ENCODE peak calls at places on chromosomes 3 and 15, in six cellular contexts. R is K562, V is H1, F is GM12878, P is GM12891, K is HepG2. S is an unnamed sample.
A peak's percentile ranks its signal among the peaks of the same experiment; 100 is the strongest.

GRCh38 chr15:97482521-97482920 is 478.0 kb upstream of the ARRDC4 start:
- DNase-seq in R (no peak), V (no peak), F (no peak), P (no peak), K (no peak), S (no peak)

GRCh38 chr3:173839859-173840258 is 442.3 kb downstream of the NLGN1 start:
- DNase-seq in R (no peak), V (no peak), F (no peak), P (no peak), K (no peak), S (no peak)

GRCh38 chr3:149224736-149225594 is 3.3 kb upstream of the CP start:
- DNase-seq in R (no peak), V (no peak), F (peak; percentile 92), P (no peak), K (peak; percentile 98), S (peak; percentile 24)

GRCh38 chr15:78437107-78437761 is 782 bp upstream of the IREB2 start:
- DNase-seq in R (peak; percentile 65), V (no peak), F (no peak), P (peak; percentile 25), K (no peak), S (peak; percentile 28)

GRCh38 chr15:75750261-75751050 is 37.8 kb upstream of the CSPG4 start:
- DNase-seq in R (no peak), V (no peak), F (no peak), P (no peak), K (no peak), S (no peak)

GRCh38 chr15:43184407-43185160 is 619 bp upstream of the CCNDBP1 start:
- DNase-seq in R (no peak), V (no peak), F (no peak), P (no peak), K (no peak), S (no peak)

GRCh38 chr3:39752751-39753150 is 56.7 kb upstream of the MYRIP start:
- DNase-seq in R (no peak), V (no peak), F (no peak), P (no peak), K (no peak), S (no peak)

GRCh38 chr3:171788546-171789351 is 21.5 kb downstream of the PLD1 start:
- DNase-seq in R (no peak), V (no peak), F (no peak), P (no peak), K (peak; percentile 63), S (no peak)

GRCh38 chr15:51025454-51025846 is 69.3 kb downstream of the TNFAIP8L3 start:
- DNase-seq in R (no peak), V (no peak), F (no peak), P (no peak), K (no peak), S (no peak)

GRCh38 chr3:141646760-141647561 is 91.1 kb upstream of the RNF7 start:
- DNase-seq in R (peak; percentile 65), V (peak; percentile 31), F (no peak), P (no peak), K (peak; percentile 69), S (no peak)

GRCh38 chr3:29281265-29282228 is 676 bp downstream of the RBMS3 start:
- DNase-seq in R (no peak), V (no peak), F (peak; percentile 63), P (no peak), K (no peak), S (no peak)

GRCh38 chr15:99249270-99249817 is at the start of gene TTC23:
- DNase-seq in R (no peak), V (no peak), F (no peak), P (no peak), K (peak; percentile 65), S (no peak)

GRCh38 chr3:16249336-16249735 is 15.4 kb downstream of the DPH3 start:
- DNase-seq in R (peak; percentile 59), V (no peak), F (no peak), P (no peak), K (no peak), S (no peak)

GRCh38 chr3:131283862-131284261 is 97.7 kb upstream of the NUDT16 start:
- DNase-seq in R (no peak), V (no peak), F (no peak), P (no peak), K (no peak), S (no peak)

GRCh38 chr3:14376348-14377043 is 25.9 kb upstream of the SLC6A6 start:
- DNase-seq in R (no peak), V (no peak), F (no peak), P (no peak), K (no peak), S (no peak)

GRCh38 chr3:48318831-48319512 is 14.5 kb downstream of the SPINK8 start:
- DNase-seq in R (no peak), V (no peak), F (no peak), P (no peak), K (no peak), S (no peak)

GRCh38 chr3:26070854-26071253 is 281.0 kb downstream of the OXSM start:
- DNase-seq in R (no peak), V (no peak), F (no peak), P (no peak), K (no peak), S (no peak)

GRCh38 chr3:113614402-113614801 is 82.0 kb downstream of the USF3 start:
- DNase-seq in R (no peak), V (no peak), F (no peak), P (no peak), K (no peak), S (no peak)

GRCh38 chr15:93300796-93301195 is 211.8 kb upstream of the RGMA start:
- DNase-seq in R (no peak), V (no peak), F (no peak), P (no peak), K (no peak), S (no peak)

GRCh38 chr3:99515-99914 is 97.0 kb upstream of the CHL1 start:
- DNase-seq in R (no peak), V (no peak), F (no peak), P (no peak), K (no peak), S (no peak)

GRCh38 chr3:159114582-159114981 is 312.7 kb downstream of the MFSD1 start:
- DNase-seq in R (no peak), V (no peak), F (no peak), P (no peak), K (no peak), S (no peak)

GRCh38 chr3:150739877-150740645 is 22.9 kb downstream of the SIAH2 start:
- DNase-seq in R (no peak), V (no peak), F (no peak), P (no peak), K (no peak), S (no peak)

GRCh38 chr15:67152429-67152828 is 87.0 kb downstream of the SMAD3 start:
- DNase-seq in R (no peak), V (no peak), F (no peak), P (no peak), K (no peak), S (no peak)

GRCh38 chr15:79230766-79231165 is 51.8 kb upstream of the ANKRD34C start:
- DNase-seq in R (no peak), V (no peak), F (no peak), P (no peak), K (no peak), S (no peak)

GRCh38 chr3:172646439-172647015 is 64.3 kb downstream of the NCEH1 start:
- DNase-seq in R (no peak), V (no peak), F (no peak), P (no peak), K (no peak), S (no peak)

GRCh38 chr3:43769471-43770425 is 79.0 kb downstream of the ABHD5 start:
- DNase-seq in R (peak; percentile 99), V (peak; percentile 96), F (peak; percentile 15), P (peak; percentile 69), K (peak; percentile 61), S (peak; percentile 58)
- TF ChIP-seq POLR2AphosphoS5 in R (no peak), V (no peak), F (no peak), P (no peak), K (no peak), S (no peak)

DNA sequence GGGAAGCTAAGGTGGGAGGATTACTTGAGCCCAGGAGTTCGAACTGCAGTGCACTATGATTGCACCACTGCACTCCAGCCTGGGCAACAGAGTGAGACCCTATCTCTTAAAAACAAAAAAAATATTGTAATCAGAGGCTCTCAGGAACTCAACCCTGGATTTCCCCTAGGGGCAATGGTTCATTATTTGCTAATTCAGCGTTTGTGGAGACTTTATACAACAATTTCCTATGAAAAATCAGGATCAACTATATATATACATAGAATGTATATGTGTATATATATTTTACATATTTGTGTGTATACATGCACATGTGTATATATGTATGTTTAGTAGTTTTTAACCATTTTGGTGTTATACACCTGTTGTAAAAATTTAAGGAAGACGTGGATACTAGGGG is 463.1 kb downstream of the FHIT start:
- DNase-seq in R (no peak), V (no peak), F (no peak), P (no peak), K (no peak), S (no peak)
- TF ChIP-seq TAF1 in R (no peak), V (no peak), F (no peak), P (no peak), K (no peak), S (no peak)

GRCh38 chr3:46701211-46701939 is at the start of gene TMIE:
- DNase-seq in R (peak; percentile 74), V (no peak), F (no peak), P (no peak), K (no peak), S (no peak)
- TF ChIP-seq POLR2A in R (no peak), V (no peak), F (no peak), P (no peak), K (no peak), S (no peak)

GRCh38 chr3:70069557-70069956 is 70.0 kb downstream of the SAMMSON start:
- DNase-seq in R (no peak), V (no peak), F (no peak), P (no peak), K (no peak), S (no peak)
- TF ChIP-seq POLR2AphosphoS5 in R (no peak), V (no peak), F (no peak), P (no peak), K (no peak), S (no peak)

DNA sequence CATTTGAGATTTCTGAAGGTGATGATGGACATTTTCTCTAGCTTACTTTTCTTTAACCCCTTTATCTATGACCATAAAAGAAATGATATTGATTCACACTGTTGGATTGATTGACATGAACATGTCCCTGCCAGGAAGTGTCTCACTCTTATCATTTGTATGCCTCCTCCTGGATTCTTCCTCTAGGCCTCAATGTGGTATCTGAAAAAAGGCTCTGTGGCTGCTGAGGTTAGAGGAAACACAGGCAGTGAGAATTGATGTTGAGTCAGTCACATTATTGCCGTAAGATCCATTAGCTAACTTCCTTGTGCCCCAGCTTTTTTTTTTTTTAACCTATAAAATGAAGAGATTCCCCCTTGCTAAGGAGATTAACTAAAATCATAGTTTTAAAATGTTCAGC is 8.0 kb upstream of the THRB start:
- DNase-seq in R (no peak), V (no peak), F (no peak), P (no peak), K (no peak), S (no peak)
- TF ChIP-seq TAF1 in R (no peak), V (no peak), F (no peak), P (no peak), K (no peak), S (no peak)

GRCh38 chr3:146504546-146505197 is 35.3 kb upstream of the PLSCR2 start:
- DNase-seq in R (no peak), V (no peak), F (no peak), P (no peak), K (no peak), S (no peak)
- TF ChIP-seq POLR2A in R (no peak), V (no peak), F (no peak), P (no peak), K (no peak), S (no peak)